ENCODE peak calls at places on chromosomes 5 and 9, in four cellular contexts. One of them, this sample, is unnamed.

GRCh38 chr9:33125871-33126822 is 41.0 kb downstream of the B4GALT1 start:
- DNase-seq in DMS153: no peak
- DNase-seq in NCI-H748 treated with DMSO at 0.1 percent for 48 hours: no peak
- DNase-seq in left lung: no peak
- DNase-seq in this sample: no peak

GRCh38 chr9:96022445-96023031 is 147.0 kb downstream of the ERCC6L2 start:
- DNase-seq in DMS153: peak
- DNase-seq in NCI-H748 treated with DMSO at 0.1 percent for 48 hours: no peak
- DNase-seq in left lung: peak
- DNase-seq in this sample: no peak

GRCh38 chr5:14810282-14810681 is 61.3 kb downstream of the ANKH start:
- DNase-seq in DMS153: no peak
- DNase-seq in NCI-H748 treated with DMSO at 0.1 percent for 48 hours: no peak
- DNase-seq in left lung: no peak
- DNase-seq in this sample: no peak

GRCh38 chr5:142601432-142601831 is 84.5 kb downstream of the FGF1 start:
- DNase-seq in DMS153: no peak
- DNase-seq in NCI-H748 treated with DMSO at 0.1 percent for 48 hours: no peak
- DNase-seq in left lung: no peak
- DNase-seq in this sample: no peak

GRCh38 chr5:92665506-92665905 is 915.5 kb downstream of the NR2F1-AS1 start:
- DNase-seq in DMS153: no peak
- DNase-seq in NCI-H748 treated with DMSO at 0.1 percent for 48 hours: no peak
- DNase-seq in left lung: no peak
- DNase-seq in this sample: no peak

GRCh38 chr5:169071-169727 is 22.1 kb upstream of the LRRC14B start:
- DNase-seq in DMS153: no peak
- DNase-seq in NCI-H748 treated with DMSO at 0.1 percent for 48 hours: no peak
- DNase-seq in left lung: no peak
- DNase-seq in this sample: no peak

GRCh38 chr9:128250839-128251558 is 24.8 kb downstream of the GOLGA2 start:
- DNase-seq in DMS153: no peak
- DNase-seq in NCI-H748 treated with DMSO at 0.1 percent for 48 hours: no peak
- DNase-seq in left lung: no peak
- DNase-seq in this sample: no peak

GRCh38 chr5:84403773-84404172 is 19.1 kb upstream of the EDIL3 start:
- DNase-seq in DMS153: no peak
- DNase-seq in NCI-H748 treated with DMSO at 0.1 percent for 48 hours: no peak
- DNase-seq in left lung: no peak
- DNase-seq in this sample: no peak

GRCh38 chr9:110257097-110257955 is 1.0 kb upstream of the TXN start:
- DNase-seq in DMS153: no peak
- DNase-seq in NCI-H748 treated with DMSO at 0.1 percent for 48 hours: no peak
- DNase-seq in left lung: no peak
- DNase-seq in this sample: peak

GRCh38 chr5:73812457-73812856 is 186.5 kb downstream of the ARHGEF28 start:
- DNase-seq in DMS153: no peak
- DNase-seq in NCI-H748 treated with DMSO at 0.1 percent for 48 hours: no peak
- DNase-seq in left lung: no peak
- DNase-seq in this sample: peak

GRCh38 chr5:33468811-33469435 is 28.2 kb downstream of the TARS1 start:
- DNase-seq in DMS153: no peak
- DNase-seq in NCI-H748 treated with DMSO at 0.1 percent for 48 hours: no peak
- DNase-seq in left lung: no peak
- DNase-seq in this sample: peak

GRCh38 chr5:124907098-124907644 is 160.7 kb upstream of the ZNF608 start:
- DNase-seq in DMS153: no peak
- DNase-seq in NCI-H748 treated with DMSO at 0.1 percent for 48 hours: no peak
- DNase-seq in left lung: no peak
- DNase-seq in this sample: no peak

GRCh38 chr9:95481000-95481399 is 35.8 kb downstream of the PTCH1 start:
- DNase-seq in DMS153: no peak
- DNase-seq in NCI-H748 treated with DMSO at 0.1 percent for 48 hours: no peak
- DNase-seq in left lung: no peak
- DNase-seq in this sample: no peak

GRCh38 chr5:173623296-173623771 is 6.9 kb upstream of the BOD1 start:
- DNase-seq in DMS153: no peak
- DNase-seq in NCI-H748 treated with DMSO at 0.1 percent for 48 hours: no peak
- DNase-seq in left lung: no peak
- DNase-seq in this sample: peak

GRCh38 chr5:110757118-110757729 is 18.4 kb downstream of the SLC25A46 start:
- DNase-seq in DMS153: no peak
- DNase-seq in NCI-H748 treated with DMSO at 0.1 percent for 48 hours: peak
- DNase-seq in left lung: no peak
- DNase-seq in this sample: peak

GRCh38 chr5:14503017-14503680 is 78.4 kb upstream of the OTULINL start:
- DNase-seq in DMS153: no peak
- DNase-seq in NCI-H748 treated with DMSO at 0.1 percent for 48 hours: no peak
- DNase-seq in left lung: no peak
- DNase-seq in this sample: no peak

GRCh38 chr5:171577042-171577441 is 157.6 kb downstream of the FGF18 start:
- DNase-seq in DMS153: no peak
- DNase-seq in NCI-H748 treated with DMSO at 0.1 percent for 48 hours: no peak
- DNase-seq in left lung: no peak
- DNase-seq in this sample: no peak

GRCh38 chr9:131546336-131547084 is 1.2 kb downstream of the PRRT1B start:
- DNase-seq in DMS153: no peak
- DNase-seq in NCI-H748 treated with DMSO at 0.1 percent for 48 hours: peak
- DNase-seq in left lung: no peak
- DNase-seq in this sample: peak

GRCh38 chr5:109939109-109939682 is 249.5 kb downstream of the MAN2A1 start:
- DNase-seq in DMS153: no peak
- DNase-seq in NCI-H748 treated with DMSO at 0.1 percent for 48 hours: no peak
- DNase-seq in left lung: no peak
- DNase-seq in this sample: no peak

GRCh38 chr5:10854526-10855277 is 93.7 kb upstream of the DAP start:
- DNase-seq in DMS153: no peak
- DNase-seq in NCI-H748 treated with DMSO at 0.1 percent for 48 hours: no peak
- DNase-seq in left lung: peak
- DNase-seq in this sample: no peak

GRCh38 chr9:133924453-133924852 is 67.7 kb downstream of the VAV2 start:
- DNase-seq in DMS153: no peak
- DNase-seq in NCI-H748 treated with DMSO at 0.1 percent for 48 hours: no peak
- DNase-seq in left lung: no peak
- DNase-seq in this sample: no peak

GRCh38 chr5:53109041-53109435 is 519 bp downstream of the MOCS2 start:
- DNase-seq in DMS153: no peak
- DNase-seq in NCI-H748 treated with DMSO at 0.1 percent for 48 hours: peak
- DNase-seq in left lung: no peak
- DNase-seq in this sample: peak

GRCh38 chr5:157464518-157465171 is 4.6 kb downstream of the NIPAL4 start:
- DNase-seq in DMS153: no peak
- DNase-seq in NCI-H748 treated with DMSO at 0.1 percent for 48 hours: no peak
- DNase-seq in left lung: peak
- DNase-seq in this sample: peak

GRCh38 chr5:126681970-126682369 is 81.2 kb downstream of the PHAX start:
- DNase-seq in DMS153: no peak
- DNase-seq in NCI-H748 treated with DMSO at 0.1 percent for 48 hours: no peak
- DNase-seq in left lung: no peak
- DNase-seq in this sample: no peak